ENCODE peak calls at places on chromosomes 11 and 22, in six cellular contexts. Y, E, C, O, M and K are unnamed samples. For H3K9me3, the result is how much of the 10 kb centered on the place peaks cover.

GRCh38 chr22:50483106-50483505 is 1.8 kb downstream of the ADM2 start:
- DNase-seq in Y (no peak), E (no peak), C (no peak), O (no peak), M (no peak), K (no peak)

GRCh38 chr11:35786918-35787557 is 124.5 kb downstream of the TRIM44 start:
- DNase-seq in Y (no peak), E (no peak), C (peak), O (peak), M (no peak), K (no peak)

GRCh38 chr11:77346906-77347603 is 45.6 kb upstream of the GDPD4 start:
- DNase-seq in Y (no peak), E (peak), C (peak), O (no peak), M (no peak), K (no peak)

GRCh38 chr11:11211186-11211585 is 141.9 kb downstream of the CSNK2A3 start:
- DNase-seq in Y (no peak), E (no peak), C (no peak), O (no peak), M (no peak), K (no peak)

GRCh38 chr11:8247312-8247711 is 16.4 kb downstream of the LMO1 start:
- DNase-seq in Y (no peak), E (no peak), C (no peak), O (no peak), M (peak), K (no peak)

GRCh38 chr22:45648320-45649070 is 23.1 kb upstream of the ATXN10 start:
- DNase-seq in Y (no peak), E (no peak), C (no peak), O (peak), M (no peak), K (no peak)

GRCh38 chr11:119121008-119121810 is at the start of gene HINFP:
- DNase-seq in Y (peak), E (peak), C (peak), O (peak), M (peak), K (peak)

GRCh38 chr22:38032681-38033521 is 24.3 kb upstream of the PICK1 start:
- DNase-seq in Y (peak), E (peak), C (peak), O (no peak), M (no peak), K (no peak)

GRCh38 chr11:82797595-82797971 is 63.9 kb upstream of the FAM181B start:
- DNase-seq in Y (no peak), E (no peak), C (no peak), O (no peak), M (no peak), K (no peak)

GRCh38 chr11:100562102-100562501 is 125.0 kb upstream of the ARHGAP42 start:
- DNase-seq in Y (no peak), E (peak), C (peak), O (no peak), M (no peak), K (no peak)

GRCh38 chr11:113114452-113115027 is 153.3 kb downstream of the NCAM1 start:
- DNase-seq in Y (peak), E (peak), C (peak), O (peak), M (peak), K (peak)

GRCh38 chr11:78078218-78079167 is 1.2 kb downstream of the NDUFC2 start:
- DNase-seq in Y (no peak), E (no peak), C (no peak), O (no peak), M (no peak), K (peak)

GRCh38 chr11:91947215-91947614 is 277.4 kb upstream of the FAT3 start:
- DNase-seq in Y (no peak), E (peak), C (peak), O (no peak), M (no peak), K (no peak)

GRCh38 chr11:68003846-68004550 is at the start of gene UNC93B1:
- DNase-seq in Y (peak), E (peak), C (peak), O (peak), M (peak), K (peak)

GRCh38 chr22:23263651-23264555 is 83.6 kb downstream of the BCR start:
- DNase-seq in Y (no peak), E (no peak), C (no peak), O (no peak), M (no peak), K (no peak)

GRCh38 chr11:81700061-81700460 is 1033.6 kb downstream of the FAM181B start:
- DNase-seq in Y (no peak), E (peak), C (peak), O (no peak), M (no peak), K (no peak)

GRCh38 chr11:21133722-21134121 is 464.3 kb downstream of the NELL1 start:
- DNase-seq in Y (no peak), E (no peak), C (no peak), O (no peak), M (no peak), K (no peak)

GRCh38 chr11:114883472-114883871 is 205.1 kb downstream of the NXPE2 start:
- DNase-seq in Y (no peak), E (no peak), C (no peak), O (no peak), M (no peak), K (no peak)

GRCh38 chr11:100932474-100933100 is 197.0 kb downstream of the PGR start:
- DNase-seq in Y (peak), E (no peak), C (peak), O (peak), M (no peak), K (peak)

GRCh38 chr11:118238947-118239346 is 13.2 kb downstream of the MPZL3 start:
- DNase-seq in Y (no peak), E (no peak), C (no peak), O (no peak), M (no peak), K (no peak)

GRCh38 chr11:59708537-59708936 is 5.1 kb downstream of the OR10V1 start:
- DNase-seq in Y (no peak), E (peak), C (no peak), O (no peak), M (no peak), K (no peak)

GRCh38 chr11:131025020-131025419 is 108.7 kb upstream of the SNX19 start:
- DNase-seq in Y (peak), E (peak), C (peak), O (peak), M (peak), K (peak)

GRCh38 chr22:38455530-38456271 is 702 bp upstream of the KCNJ4 start:
- DNase-seq in Y (no peak), E (no peak), C (peak), O (peak), M (peak), K (peak)

GRCh38 chr22:22691716-22692701 is 47.6 kb downstream of the GGTLC2 start:
- DNase-seq in Y (no peak), E (no peak), C (peak), O (no peak), M (no peak), K (no peak)

GRCh38 chr11:111526501-111526900 is 11.9 kb downstream of the HOATZ start:
- DNase-seq in Y (no peak), E (peak), C (peak), O (no peak), M (no peak), K (no peak)

GRCh38 chr22:19663821-19664325 is 50.4 kb upstream of the SEPTIN5 start:
- DNase-seq in Y (no peak), E (peak), C (peak), O (peak), M (no peak), K (peak)

GRCh38 chr11:94519478-94520084 is 7.3 kb downstream of the C11orf97 start:
- DNase-seq in Y (no peak), E (no peak), C (peak), O (peak), M (no peak), K (peak)

GRCh38 chr11:92955900-92956299 is 13.6 kb upstream of the MTNR1B start:
- DNase-seq in Y (no peak), E (no peak), C (no peak), O (no peak), M (no peak), K (no peak)

GRCh38 chr22:49976439-49977175 is 16.0 kb downstream of the PIM3 start:
- DNase-seq in Y (no peak), E (no peak), C (no peak), O (peak), M (no peak), K (no peak)

GRCh38 chr22:19766506-19767426 is 6.2 kb downstream of the TBX1 start:
- DNase-seq in Y (no peak), E (no peak), C (no peak), O (peak), M (peak), K (peak)

GRCh38 chr11:15291885-15292284 is 177.2 kb downstream of the INSC start:
- DNase-seq in Y (no peak), E (no peak), C (no peak), O (no peak), M (no peak), K (no peak)

GRCh38 chr22:37218771-37219411 is 6.6 kb upstream of the SSTR3 start:
- DNase-seq in Y (no peak), E (no peak), C (no peak), O (no peak), M (no peak), K (no peak)

GRCh38 chr22:40819741-40820140 is 595 bp upstream of the SLC25A17 start:
- DNase-seq in Y (no peak), E (no peak), C (peak), O (peak), M (no peak), K (peak)

GRCh38 chr11:1305558-1306056 is 3.8 kb downstream of the TOLLIP start:
- DNase-seq in Y (no peak), E (no peak), C (no peak), O (peak), M (peak), K (no peak)

GRCh38 chr11:71179877-71180276 is 72.5 kb downstream of the SHANK2 start:
- DNase-seq in Y (peak), E (no peak), C (no peak), O (no peak), M (peak), K (no peak)

GRCh38 chr11:67436459-67437081 is 912 bp downstream of the PTPRCAP start:
- DNase-seq in Y (no peak), E (no peak), C (peak), O (no peak), M (peak), K (no peak)

GRCh38 chr11:130315354-130315970 is 745 bp upstream of the ZBTB44 start:
- DNase-seq in Y (no peak), E (no peak), C (no peak), O (peak), M (peak), K (peak)

GRCh38 chr11:117199916-117200812 is 994 bp downstream of the TAGLN start:
- DNase-seq in Y (no peak), E (no peak), C (no peak), O (no peak), M (no peak), K (no peak)
- H3K9ac ChIP-seq in Y (no peak), E (peak), C (peak), O (peak), M (peak), K (no peak)

GRCh38 chr11:106280041-106280440 is 202.6 kb downstream of the AASDHPPT start:
- DNase-seq in Y (no peak), E (no peak), C (no peak), O (no peak), M (no peak), K (peak)
- H3K4me2 ChIP-seq in Y (no peak), E (no peak), C (no peak), O (no peak), M (no peak), K (peak)

DNA sequence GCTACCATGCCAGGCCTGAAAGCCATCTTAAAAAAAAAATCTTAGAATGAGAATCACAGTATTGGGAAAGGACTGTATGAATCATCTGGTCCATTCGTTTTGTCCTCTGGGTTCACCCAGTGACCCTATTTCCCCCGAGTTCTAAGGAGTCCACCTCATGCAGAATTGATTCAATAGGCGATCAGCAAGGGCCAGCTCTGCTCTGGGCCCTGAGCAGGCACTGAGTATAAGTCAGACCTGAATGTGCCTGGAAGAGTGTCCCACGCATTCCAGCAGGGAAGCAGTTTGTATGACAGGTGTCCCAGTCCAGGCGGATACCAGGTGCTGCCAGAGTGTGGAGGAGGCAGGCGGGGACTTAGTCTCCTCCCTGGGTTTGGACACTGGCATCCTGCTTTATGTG is 883 bp upstream of the HMOX1 start:
- DNase-seq in Y (no peak), E (no peak), C (peak), O (no peak), M (no peak), K (no peak)
- H3K9me3 ChIP-seq in Y (under half), E (under half), C (under half), O (under half), M (under half), K (under half)

GRCh38 chr11:9570313-9570712 is 3.2 kb upstream of the WEE1 start:
- DNase-seq in Y (no peak), E (no peak), C (no peak), O (no peak), M (no peak), K (no peak)

GRCh38 chr11:9569588-9570164 is 3.8 kb upstream of the WEE1 start:
- DNase-seq in Y (no peak), E (no peak), C (no peak), O (no peak), M (no peak), K (no peak)

GRCh38 chr11:9573054-9573774 is at the start of gene WEE1:
- DNase-seq in Y (peak), E (peak), C (peak), O (peak), M (peak), K (peak)

GRCh38 chr11:9571766-9572120 is 1.7 kb upstream of the WEE1 start:
- DNase-seq in Y (no peak), E (no peak), C (no peak), O (no peak), M (no peak), K (no peak)

GRCh38 chr11:9571071-9571765 is 2.3 kb upstream of the WEE1 start:
- DNase-seq in Y (no peak), E (no peak), C (no peak), O (no peak), M (no peak), K (no peak)
- H3K9ac ChIP-seq in Y (peak), E (no peak), C (no peak), O (no peak), M (no peak), K (no peak)

DNA sequence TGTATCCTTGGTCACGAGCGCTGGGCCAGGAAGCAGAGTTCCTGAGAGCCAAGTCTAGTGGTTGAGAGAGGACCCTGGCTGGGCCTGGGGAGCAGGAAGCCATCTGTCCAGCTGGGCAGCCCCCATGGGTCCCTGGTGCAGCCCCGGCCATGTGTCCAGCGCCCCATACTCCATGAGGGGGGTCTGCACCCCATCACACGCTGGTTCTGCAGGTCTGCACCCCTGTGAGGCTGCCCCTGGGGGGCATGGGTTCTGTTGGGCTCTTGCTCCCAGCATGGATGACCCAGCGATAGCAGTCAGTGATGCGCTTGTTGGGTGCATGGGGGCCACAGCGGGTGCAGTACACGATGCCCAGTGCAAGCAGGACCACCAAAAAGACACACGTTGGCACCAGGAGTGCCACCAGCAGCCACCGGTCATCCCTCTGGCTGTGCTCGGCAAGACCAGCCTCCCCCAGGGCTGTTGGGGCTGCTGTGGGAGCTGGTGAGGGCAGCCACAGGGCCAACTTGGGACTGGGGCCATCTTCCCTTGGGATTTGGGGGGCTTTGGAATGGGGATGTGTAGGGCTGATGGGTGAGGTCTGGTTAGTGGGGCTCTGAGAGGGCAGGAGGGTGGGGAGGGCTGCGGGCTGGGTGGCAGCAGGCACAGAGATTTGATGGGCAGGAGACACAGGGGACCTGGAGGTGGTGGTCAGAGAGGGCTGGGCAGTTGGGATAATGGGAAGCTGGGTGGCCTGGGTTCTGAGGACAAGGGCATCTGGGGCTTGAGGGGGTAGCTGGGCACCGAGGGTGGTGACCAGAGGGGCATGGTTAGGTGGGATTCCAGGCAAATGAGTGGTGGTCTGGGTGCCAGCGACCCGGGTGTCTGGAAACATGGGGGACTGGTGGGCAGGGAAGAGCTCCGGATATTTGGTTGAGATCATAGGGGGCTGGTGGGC is 2.0 kb downstream of the CD248 start:
- DNase-seq in Y (no peak), E (no peak), C (no peak), O (no peak), M (no peak), K (no peak)
- H3K4me2 ChIP-seq in Y (peak), E (peak), C (peak), O (peak), M (no peak), K (no peak)

GRCh38 chr22:47286590-47286989 is 524.1 kb downstream of the TBC1D22A start:
- DNase-seq in Y (no peak), E (no peak), C (no peak), O (no peak), M (no peak), K (no peak)

GRCh38 chr22:47285981-47286380 is 523.5 kb downstream of the TBC1D22A start:
- DNase-seq in Y (no peak), E (no peak), C (no peak), O (no peak), M (no peak), K (no peak)

GRCh38 chr22:47288640-47289039 is 526.2 kb downstream of the TBC1D22A start:
- DNase-seq in Y (no peak), E (no peak), C (no peak), O (no peak), M (no peak), K (no peak)

GRCh38 chr22:47289316-47289985 is 527.0 kb downstream of the TBC1D22A start:
- DNase-seq in Y (no peak), E (no peak), C (no peak), O (no peak), M (no peak), K (no peak)

DNA sequence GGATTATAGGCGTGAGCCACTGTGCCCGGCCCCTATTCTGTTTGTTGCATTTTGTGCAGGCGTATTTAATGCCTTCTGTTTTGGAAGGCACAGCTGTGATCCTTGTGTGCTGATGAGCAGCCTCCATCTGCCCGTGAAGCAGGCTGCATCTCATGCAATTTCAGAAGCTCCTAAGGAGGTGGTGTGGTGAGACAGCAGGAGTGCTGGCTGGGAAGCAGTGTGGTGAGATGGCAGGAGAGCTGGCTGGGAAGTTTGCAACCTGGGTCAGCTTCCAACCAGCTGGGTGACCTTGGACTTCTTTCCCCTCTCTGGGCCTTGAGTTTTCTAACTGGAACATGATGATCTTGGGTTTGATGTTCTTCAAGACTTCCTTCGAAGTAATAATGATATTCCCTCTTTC is 525.1 kb downstream of the TBC1D22A start:
- DNase-seq in Y (no peak), E (no peak), C (no peak), O (no peak), M (no peak), K (no peak)
- H3K9me3 ChIP-seq in Y (under half), E (under half), C (under half), O (under half), M (half or more), K (under half)

GRCh38 chr11:115964091-115964490 is 459.9 kb upstream of the CADM1 start:
- DNase-seq in Y (peak), E (peak), C (peak), O (no peak), M (no peak), K (no peak)

GRCh38 chr11:115963170-115963569 is 459.0 kb upstream of the CADM1 start:
- DNase-seq in Y (no peak), E (no peak), C (no peak), O (no peak), M (no peak), K (no peak)

GRCh38 chr11:115961168-115962003 is 457.2 kb upstream of the CADM1 start:
- DNase-seq in Y (no peak), E (no peak), C (no peak), O (no peak), M (no peak), K (peak)

DNA sequence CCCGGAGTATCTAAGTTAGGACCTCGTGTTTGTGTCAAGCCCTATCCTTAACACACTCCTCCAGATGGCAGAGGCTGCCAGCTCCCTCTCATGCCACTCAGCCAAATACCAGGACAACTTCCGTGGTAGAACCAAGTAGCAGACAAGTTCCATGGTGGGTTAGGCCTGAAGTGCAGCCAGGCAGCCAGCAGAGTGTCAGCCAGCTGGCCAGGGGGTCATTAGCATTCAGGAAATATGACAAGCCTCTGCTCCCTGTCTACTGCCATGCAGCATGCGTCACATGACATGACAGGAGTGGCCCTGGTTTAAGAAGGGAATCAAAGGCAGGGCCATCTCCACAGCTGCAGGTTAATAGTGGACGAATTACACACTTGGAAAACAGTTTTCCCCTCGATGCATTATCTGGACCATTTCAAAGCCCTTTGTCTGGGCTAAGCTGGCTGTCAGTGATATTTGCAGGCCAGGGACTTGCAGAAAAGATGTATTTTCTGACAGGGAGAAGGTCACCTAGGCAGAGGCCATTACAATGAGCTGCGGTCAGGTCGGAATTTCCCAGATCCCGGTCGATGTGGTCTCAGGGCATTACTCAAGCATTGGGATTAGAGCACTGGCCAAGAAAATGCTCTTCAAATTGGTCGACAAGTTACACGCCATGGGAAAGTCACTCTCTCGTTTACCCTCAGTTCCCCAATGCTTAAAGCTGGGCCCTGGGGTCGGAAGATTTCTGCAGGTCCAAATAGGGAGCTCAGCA is 461.7 kb upstream of the CADM1 start:
- DNase-seq in Y (no peak), E (peak), C (no peak), O (peak), M (no peak), K (no peak)
- H3K9ac ChIP-seq in Y (no peak), E (peak), C (no peak), O (no peak), M (no peak), K (no peak)

GRCh38 chr11:72570893-72571741 is 103.1 kb downstream of the PDE2A start:
- DNase-seq in Y (no peak), E (no peak), C (no peak), O (no peak), M (peak), K (no peak)
- H3K4me2 ChIP-seq in Y (no peak), E (no peak), C (no peak), O (no peak), M (no peak), K (no peak)